ENCODE peak calls at places on chromosomes 1 and 21, in four cellular contexts. T is colonic mucosa, J is esophagus squamous epithelium, R is IMR-90. P is an unnamed sample.

GRCh38 chr1:246588322-246588721 is 22.1 kb downstream of the CNST start:
- DNase-seq in T (no peak), J (no peak), R (peak; percentile 88), P (no peak)

GRCh38 chr1:150507912-150508864 is at the start of gene ECM1:
- DNase-seq in T (peak; percentile 56), J (no peak), R (peak; percentile 84), P (no peak)

GRCh38 chr1:237799762-237800474 is 90.8 kb downstream of the ZP4 start:
- DNase-seq in T (peak; percentile 83), J (no peak), R (peak; percentile 4), P (no peak)

GRCh38 chr1:160078392-160079195 is 2.7 kb upstream of the KCNJ9 start:
- DNase-seq in T (peak; percentile 50), J (no peak), R (no peak), P (no peak)

GRCh38 chr1:179955731-179956130 is 1.1 kb downstream of the CEP350 start:
- DNase-seq in T (no peak), J (no peak), R (no peak), P (no peak)

GRCh38 chr1:88145752-88146151 is 538.3 kb upstream of the PKN2 start:
- DNase-seq in T (no peak), J (no peak), R (peak; percentile 10), P (no peak)

GRCh38 chr1:147238053-147238902 is 4.2 kb upstream of the CHD1L start:
- DNase-seq in T (no peak), J (no peak), R (no peak), P (no peak)

GRCh38 chr1:58584082-58584895 is 7.2 kb upstream of the TACSTD2 start:
- DNase-seq in T (peak; percentile 29), J (no peak), R (peak; percentile 96), P (peak; percentile 73)

GRCh38 chr1:22978299-22978698 is 5.6 kb upstream of the LACTBL1 start:
- DNase-seq in T (no peak), J (no peak), R (peak; percentile 74), P (no peak)

GRCh38 chr1:96999191-96999590 is 277.6 kb downstream of the PTBP2 start:
- DNase-seq in T (no peak), J (no peak), R (peak; percentile 65), P (no peak)

GRCh38 chr1:228542981-228543380 is 55.8 kb downstream of the RNF187 start:
- DNase-seq in T (no peak), J (no peak), R (no peak), P (no peak)

DNA sequence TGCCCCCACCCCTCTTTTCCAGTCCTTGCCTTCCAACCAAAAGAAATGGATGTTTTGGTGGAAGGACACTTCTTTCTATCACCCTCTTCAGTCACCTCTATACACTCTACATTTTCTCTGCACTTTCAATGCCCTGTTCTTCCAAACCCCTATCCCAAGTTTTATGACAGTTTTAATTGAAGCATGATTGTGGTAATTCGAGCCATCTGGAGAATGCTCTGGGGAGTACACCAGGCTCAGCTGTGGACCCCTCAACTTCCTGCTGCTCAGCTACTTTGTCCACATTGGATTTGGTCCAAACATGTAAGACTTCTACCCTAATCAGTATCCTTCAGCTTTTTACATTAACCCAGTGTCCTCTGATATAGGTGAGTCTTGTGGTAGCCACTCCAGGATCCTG is 129.7 kb downstream of the SYT2 start:
- DNase-seq in T (no peak), J (no peak), R (no peak), P (no peak)
- H3K4me1 ChIP-seq in T (no peaks in the 10 kb centered on the region), J (peaks cover 24% of the 10 kb centered on the region), R (peaks cover 42% of the 10 kb centered on the region), P (no peaks in the 10 kb centered on the region)

GRCh38 chr1:116260096-116260495 is 112.9 kb upstream of the ATP1A1 start:
- DNase-seq in T (peak; percentile 13), J (no peak), R (no peak), P (no peak)

GRCh38 chr1:116261227-116261626 is 111.8 kb upstream of the ATP1A1 start:
- DNase-seq in T (peak; percentile 15), J (no peak), R (no peak), P (no peak)

GRCh38 chr1:116258668-116259419 is 114.2 kb upstream of the ATP1A1 start:
- DNase-seq in T (peak; percentile 12), J (no peak), R (no peak), P (no peak)

GRCh38 chr1:116260621-116261020 is 112.4 kb upstream of the ATP1A1 start:
- DNase-seq in T (peak; percentile 32), J (no peak), R (no peak), P (no peak)

DNA sequence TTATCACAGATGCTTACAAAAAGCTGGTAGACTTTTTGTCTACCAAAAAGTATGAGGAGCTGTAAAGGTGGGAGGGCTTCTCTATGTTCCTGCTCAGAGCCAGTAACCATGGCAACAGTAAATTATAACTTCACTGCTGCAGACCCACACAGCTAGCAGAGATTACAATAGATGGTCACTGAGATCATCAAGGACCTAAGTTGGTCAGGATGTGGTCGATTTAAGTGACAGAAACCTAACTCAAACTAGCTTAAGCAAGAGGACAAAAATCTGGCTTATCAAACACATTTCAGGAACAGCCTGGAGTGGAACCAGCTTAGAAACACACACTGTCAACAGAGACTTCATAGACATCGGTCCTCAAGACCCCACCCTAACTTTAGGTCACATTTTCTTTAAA is 113.4 kb upstream of the ATP1A1 start:
- DNase-seq in T (peak; percentile 10), J (no peak), R (no peak), P (no peak)
- H3K4me1 ChIP-seq in T (peaks cover 10% of the 10 kb centered on the region), J (peaks cover 11% of the 10 kb centered on the region), R (no peaks in the 10 kb centered on the region), P (no peaks in the 10 kb centered on the region)

GRCh38 chr1:7692038-7692437 is 79.1 kb upstream of the VAMP3 start:
- DNase-seq in T (no peak), J (no peak), R (no peak), P (no peak)

GRCh38 chr1:7688659-7689058 is 82.4 kb upstream of the VAMP3 start:
- DNase-seq in T (no peak), J (no peak), R (no peak), P (no peak)

GRCh38 chr1:7690496-7691182 is 80.5 kb upstream of the VAMP3 start:
- DNase-seq in T (no peak), J (no peak), R (no peak), P (no peak)

GRCh38 chr1:7691557-7691956 is 79.5 kb upstream of the VAMP3 start:
- DNase-seq in T (no peak), J (no peak), R (no peak), P (no peak)

GRCh38 chr1:7690076-7690475 is 81.0 kb upstream of the VAMP3 start:
- DNase-seq in T (no peak), J (no peak), R (no peak), P (no peak)
- H3K4me1 ChIP-seq in T (no peaks in the 10 kb centered on the region), J (no peaks in the 10 kb centered on the region), R (no peaks in the 10 kb centered on the region), P (no peaks in the 10 kb centered on the region)

DNA sequence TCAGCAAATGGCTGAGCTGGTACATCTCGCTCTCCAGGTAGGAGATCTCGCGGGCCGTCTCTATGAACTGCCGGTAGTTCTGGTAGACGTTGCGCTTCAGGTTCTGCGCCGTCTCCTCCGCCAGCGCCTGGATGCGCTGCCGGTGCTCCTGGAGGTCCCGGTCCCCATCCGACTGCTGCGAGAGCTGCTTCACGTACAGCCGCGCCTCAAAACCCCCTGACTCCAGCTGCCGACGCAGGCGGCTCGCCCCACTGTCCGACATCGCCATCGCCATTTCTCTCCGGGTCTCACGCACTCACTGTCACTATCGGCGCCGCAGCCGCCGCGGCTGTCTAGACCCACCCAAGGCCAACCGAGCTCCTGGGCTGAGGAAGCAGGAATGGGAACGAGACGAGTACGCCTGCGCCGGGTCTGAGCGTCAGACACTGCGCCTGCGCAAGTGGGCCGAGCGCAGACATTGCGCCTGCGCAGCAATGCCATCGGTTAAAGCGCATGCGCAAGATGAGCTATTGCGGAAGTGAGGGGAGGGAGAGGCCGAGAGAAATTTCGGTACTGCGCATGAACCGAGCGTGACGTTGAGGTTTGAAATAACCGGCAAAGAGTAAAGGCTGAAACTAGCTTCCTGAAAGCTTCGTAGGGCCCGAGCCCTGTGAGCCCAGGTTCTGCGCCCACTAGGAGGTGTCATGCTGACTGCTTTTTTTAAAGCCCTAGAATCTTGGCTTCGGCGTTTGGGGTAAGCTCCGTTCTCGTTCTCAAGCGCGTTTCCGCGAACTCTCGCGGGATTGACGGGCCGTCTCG is at the start of gene EXOC8:
- DNase-seq in T (peak; percentile 97), J (peak; percentile 64), R (peak; percentile 96), P (peak; percentile 92)
- H3K4me1 ChIP-seq in T (peaks cover 13% of the 10 kb centered on the region), J (peaks cover 24% of the 10 kb centered on the region), R (peaks cover 7% of the 10 kb centered on the region), P (peaks cover 7% of the 10 kb centered on the region)

DNA sequence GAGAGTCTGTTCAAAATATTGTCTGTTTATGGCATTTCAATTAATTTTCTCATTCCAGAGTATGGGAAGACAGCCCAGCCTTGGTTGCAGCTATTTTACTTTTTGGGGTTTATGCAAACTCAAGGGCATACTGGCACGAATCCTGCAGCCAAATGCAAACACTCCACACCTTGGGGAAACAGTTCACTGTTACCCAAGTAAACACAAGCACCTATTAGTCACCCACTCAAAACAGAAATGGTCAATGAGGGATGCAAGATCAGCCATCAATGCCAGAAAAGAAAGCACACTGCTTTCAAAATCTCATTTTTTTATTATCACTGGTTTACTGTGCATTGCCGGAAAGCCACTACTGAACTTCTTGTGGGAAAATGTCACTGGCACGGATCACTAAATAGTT is 170.6 kb downstream of the RUNX1 start:
- DNase-seq in T (peak; percentile 54), J (no peak), R (no peak), P (no peak)
- H3K4me1 ChIP-seq in T (peaks cover 6% of the 10 kb centered on the region), J (peaks cover 15% of the 10 kb centered on the region), R (peaks cover 26% of the 10 kb centered on the region), P (peaks cover 3% of the 10 kb centered on the region)

GRCh38 chr1:40053138-40053887 is 12.8 kb downstream of the CAP1 start:
- DNase-seq in T (no peak), J (no peak), R (no peak), P (no peak)
- H3K4me1 ChIP-seq in T (peaks cover 15% of the 10 kb centered on the region), J (no peaks in the 10 kb centered on the region), R (peaks cover 7% of the 10 kb centered on the region), P (no peaks in the 10 kb centered on the region)

P was measured in prostate gland.